ENCODE peak calls at places on chromosomes 7 and 10, in five cellular contexts. D is cardiac muscle cell, U is MCF 10A, B is breast epithelium, S is AG09319. X is an unnamed sample.

GRCh38 chr10:101367569-101368453 is 13.8 kb downstream of the BTRC start:
- DNase-seq in D (no peak), U (peak; percentile 91), B (no peak), S (no peak), X (no peak)

GRCh38 chr7:132402751-132403245 is 173.5 kb downstream of the PLXNA4 start:
- DNase-seq in D (no peak), U (no peak), B (no peak), S (no peak), X (no peak)

GRCh38 chr7:143250199-143250598 is 13.0 kb upstream of the GSTK1 start:
- DNase-seq in D (no peak), U (no peak), B (no peak), S (no peak), X (no peak)

GRCh38 chr10:131943021-131943814 is 38.5 kb downstream of the BNIP3 start:
- DNase-seq in D (peak; percentile 62), U (peak; percentile 22), B (no peak), S (no peak), X (peak; percentile 53)

GRCh38 chr10:4848341-4849041 is 22.5 kb downstream of the AKR1E2 start:
- DNase-seq in D (no peak), U (no peak), B (no peak), S (no peak), X (no peak)

GRCh38 chr10:103966671-103967432 is at the start of gene SLK:
- DNase-seq in D (peak; percentile 86), U (peak; percentile 75), B (peak; percentile 69), S (peak; percentile 55), X (peak; percentile 83)

GRCh38 chr10:127041561-127041960 is 136.3 kb downstream of the DOCK1 start:
- DNase-seq in D (no peak), U (peak; percentile 85), B (no peak), S (peak; percentile 68), X (no peak)

GRCh38 chr7:155646669-155647068 is 2.2 kb downstream of the RBM33 start:
- DNase-seq in D (no peak), U (no peak), B (no peak), S (no peak), X (no peak)

GRCh38 chr10:32948451-32948850 is 9.6 kb downstream of the ITGB1 start:
- DNase-seq in D (no peak), U (no peak), B (no peak), S (no peak), X (no peak)

GRCh38 chr10:48514263-48514662 is 90.6 kb downstream of the ARHGAP22 start:
- DNase-seq in D (no peak), U (no peak), B (no peak), S (no peak), X (no peak)

GRCh38 chr10:17026686-17027485 is 102.7 kb downstream of the CUBN start:
- DNase-seq in D (no peak), U (peak; percentile 61), B (no peak), S (no peak), X (no peak)

GRCh38 chr7:151082151-151083070 is 882 bp downstream of the TMUB1 start:
- DNase-seq in D (no peak), U (no peak), B (no peak), S (no peak), X (no peak)

GRCh38 chr7:127413326-127413725 is 20.8 kb upstream of the ZNF800 start:
- DNase-seq in D (no peak), U (no peak), B (no peak), S (no peak), X (no peak)

GRCh38 chr10:104318810-104319684 is 19.2 kb downstream of the ITPRIP start:
- DNase-seq in D (no peak), U (peak; percentile 90), B (no peak), S (no peak), X (no peak)

GRCh38 chr7:64307254-64308018 is 6.3 kb upstream of the ZNF736 start:
- DNase-seq in D (peak; percentile 55), U (no peak), B (peak; percentile 92), S (peak; percentile 74), X (peak; percentile 55)

GRCh38 chr7:99359465-99360154 is 14.9 kb upstream of the ARPC1B start:
- DNase-seq in D (no peak), U (no peak), B (peak; percentile 19), S (no peak), X (no peak)
- TF ChIP-seq CTCF in D (no peak), U (no peak), B (no peak), S (no peak), X (no peak)

GRCh38 chr7:51366930-51367613 is 50.5 kb upstream of the COBL start:
- DNase-seq in D (peak; percentile 83), U (peak; percentile 62), B (no peak), S (no peak), X (peak; percentile 60)
- TF ChIP-seq CTCF in D (peak; percentile 73), U (peak; percentile 76), B (peak; percentile 67), S (peak; percentile 45), X (peak; percentile 77)

GRCh38 chr10:28215930-28216329 is 86.9 kb downstream of the MPP7 start:
- DNase-seq in D (no peak), U (peak; percentile 12), B (no peak), S (no peak), X (no peak)

GRCh38 chr10:28219241-28219640 is 83.6 kb downstream of the MPP7 start:
- DNase-seq in D (no peak), U (no peak), B (no peak), S (no peak), X (no peak)

GRCh38 chr10:28214185-28214584 is 88.7 kb downstream of the MPP7 start:
- DNase-seq in D (no peak), U (no peak), B (no peak), S (no peak), X (no peak)

GRCh38 chr10:28220811-28221210 is 82.1 kb downstream of the MPP7 start:
- DNase-seq in D (no peak), U (no peak), B (no peak), S (no peak), X (no peak)

DNA sequence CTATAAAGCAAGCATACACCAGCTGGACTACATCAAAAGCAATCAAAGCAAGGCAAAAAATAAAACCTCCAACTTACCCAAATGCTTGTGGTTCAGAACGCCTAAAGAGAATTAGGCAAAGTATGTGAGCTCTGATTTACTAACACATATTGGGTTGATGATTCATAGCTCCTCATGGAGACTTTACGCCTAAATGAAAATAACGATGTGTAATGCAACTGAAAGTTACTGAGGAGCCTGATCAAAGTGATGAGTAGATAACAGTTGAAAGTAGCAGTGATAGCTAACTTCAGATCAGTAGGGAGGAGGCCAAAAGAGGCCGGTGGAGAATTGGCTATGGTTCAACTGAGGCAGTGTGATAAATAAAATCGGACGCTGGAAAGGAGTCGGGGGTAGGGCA is 85.0 kb downstream of the MPP7 start:
- DNase-seq in D (no peak), U (peak; percentile 57), B (no peak), S (peak; percentile 78), X (no peak)
- TF ChIP-seq CTCF in D (no peak), U (no peak), B (no peak), S (no peak), X (no peak)

GRCh38 chr10:69969961-69970360 is 82.7 kb upstream of the MACROH2A2 start:
- DNase-seq in D (no peak), U (no peak), B (no peak), S (no peak), X (no peak)

GRCh38 chr10:69965086-69965485 is 87.6 kb upstream of the MACROH2A2 start:
- DNase-seq in D (no peak), U (no peak), B (no peak), S (no peak), X (no peak)

GRCh38 chr10:69972951-69973350 is 79.7 kb upstream of the MACROH2A2 start:
- DNase-seq in D (no peak), U (no peak), B (no peak), S (peak; percentile 49), X (no peak)

GRCh38 chr10:69965919-69966662 is 86.6 kb upstream of the MACROH2A2 start:
- DNase-seq in D (no peak), U (no peak), B (no peak), S (no peak), X (no peak)

GRCh38 chr10:69968830-69969229 is 83.8 kb upstream of the MACROH2A2 start:
- DNase-seq in D (peak; percentile 59), U (peak; percentile 25), B (no peak), S (peak; percentile 8), X (no peak)
- TF ChIP-seq CTCF in D (no peak), U (no peak), B (no peak), S (peak; percentile 52), X (no peak)

GRCh38 chr10:63901916-63902315 is 380.7 kb downstream of the REEP3 start:
- DNase-seq in D (no peak), U (no peak), B (no peak), S (no peak), X (no peak)

GRCh38 chr10:63896992-63897391 is 375.8 kb downstream of the REEP3 start:
- DNase-seq in D (no peak), U (no peak), B (no peak), S (no peak), X (no peak)

DNA sequence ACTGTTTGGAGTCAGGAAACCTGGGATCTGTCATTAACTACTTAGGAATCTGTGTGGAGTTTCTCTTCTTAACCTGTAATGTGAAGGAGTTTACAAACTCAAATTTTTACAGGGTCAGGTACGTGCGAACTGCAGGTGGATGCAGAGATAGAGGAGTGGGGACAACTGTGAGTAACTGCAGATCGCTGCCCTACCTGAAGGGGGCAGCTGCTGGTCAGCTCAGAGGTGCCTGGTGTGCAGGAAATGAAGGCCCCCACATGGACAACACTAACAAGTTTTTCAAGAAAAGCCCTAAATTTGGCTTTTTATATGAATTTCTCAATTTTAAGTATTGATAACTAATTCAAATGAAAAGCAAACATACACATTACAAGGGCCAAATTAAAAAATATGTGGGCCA is 380.0 kb downstream of the REEP3 start:
- DNase-seq in D (no peak), U (no peak), B (no peak), S (no peak), X (no peak)
- TF ChIP-seq CTCF in D (peak; percentile 35), U (peak; percentile 16), B (no peak), S (peak; percentile 3), X (peak; percentile 44)